ENCODE peak calls at places on chromosomes 12 and 14, in eight cellular contexts. S is HCT116; H is hepatocyte; X is GM20000; F is K562; N is stimulated activated CD8-positive, alpha-beta memory T cell treated with anti-CD3 and anti-CD28 coated beads, Interleukin-12 subunit alpha, Interleukin-12 subunit beta, amount 100 ng/mL, for 4 hours; G is T-helper 2 cell; Q is SHP77. B is an unnamed sample.

GRCh38 chr14:50018236-50019210 is 97.8 kb downstream of the VCPKMT start:
- DNase-seq in G (no peak), Q (no peak), N (no peak), X (no peak), H (peak; percentile 81), F (no peak), S (no peak), B (no peak)

GRCh38 chr12:129571901-129572494 is 331.8 kb downstream of the TMEM132D start:
- DNase-seq in X (no peak), Q (no peak), F (no peak), S (no peak), G (no peak), H (no peak), N (no peak), B (no peak)

GRCh38 chr14:100712490-100712889 is 14.2 kb upstream of the DLK1 start:
- DNase-seq in Q (peak; percentile 89), G (no peak), S (no peak), H (no peak), N (no peak), X (no peak), F (no peak), B (no peak)

GRCh38 chr14:63632932-63633514 is 8.6 kb downstream of the WDR89 start:
- DNase-seq in N (no peak), Q (no peak), S (peak; percentile 7), X (peak; percentile 32), H (peak; percentile 24), F (no peak), G (no peak), B (peak; percentile 62)

GRCh38 chr12:52119398-52120254 is 40.1 kb downstream of the SMIM41 start:
- DNase-seq in S (peak; percentile 47), X (peak; percentile 64), Q (peak; percentile 79), H (peak; percentile 83), F (peak; percentile 76), G (no peak), N (no peak), B (no peak)

GRCh38 chr12:15590180-15590826 is 198.9 kb downstream of the EPS8 start:
- DNase-seq in X (peak; percentile 71), S (peak; percentile 60), F (peak; percentile 48), Q (no peak), H (peak; percentile 78), N (peak; percentile 3), G (no peak), B (peak; percentile 73)

GRCh38 chr12:92574046-92574783 is 128.6 kb upstream of the PLEKHG7 start:
- DNase-seq in F (no peak), X (no peak), G (no peak), Q (peak; percentile 44), N (no peak), S (peak; percentile 27), H (no peak), B (no peak)

GRCh38 chr12:98916106-98916505 is 271.0 kb downstream of the APAF1 start:
- DNase-seq in F (no peak), N (no peak), G (no peak), S (no peak), H (no peak), Q (no peak), X (no peak), B (no peak)

GRCh38 chr14:36767603-36768281 is 106.1 kb downstream of the PAX9 start:
- DNase-seq in X (no peak), F (peak; percentile 25), N (no peak), H (no peak), G (no peak), Q (peak; percentile 95), S (no peak), B (no peak)

GRCh38 chr12:120920178-120920577 is 16.0 kb upstream of the SPPL3 start:
- DNase-seq in H (no peak), X (no peak), S (no peak), G (no peak), N (no peak), F (no peak), Q (no peak), B (no peak)

GRCh38 chr12:102535306-102535705 is 54.9 kb upstream of the IGF1 start:
- DNase-seq in H (no peak), S (no peak), G (no peak), F (no peak), Q (no peak), X (no peak), N (no peak), B (no peak)

GRCh38 chr12:28998662-28999120 is 150.4 kb upstream of the FAR2 start:
- DNase-seq in N (no peak), S (no peak), F (peak; percentile 11), X (peak; percentile 8), G (no peak), Q (no peak), H (peak; percentile 36), B (no peak)

GRCh38 chr12:105992849-105993740 is 145.7 kb downstream of the NUAK1 start:
- DNase-seq in G (no peak), N (no peak), Q (no peak), H (no peak), F (no peak), S (no peak), X (no peak), B (no peak)

GRCh38 chr14:85731198-85731597 is 201.3 kb downstream of the FLRT2 start:
- DNase-seq in H (peak; percentile 5), S (no peak), G (no peak), N (no peak), F (no peak), X (no peak), Q (no peak), B (no peak)

GRCh38 chr14:44956866-44957265 is 4.9 kb downstream of the KLHL28 start:
- DNase-seq in N (no peak), G (no peak), Q (no peak), X (no peak), S (no peak), H (no peak), F (no peak), B (no peak)

GRCh38 chr14:100587248-100587762 is at the start of gene BEGAIN:
- DNase-seq in Q (no peak), S (no peak), H (no peak), F (no peak), N (no peak), G (no peak), X (no peak), B (no peak)

GRCh38 chr14:32354716-32355115 is 25.6 kb downstream of the AKAP6 start:
- DNase-seq in G (no peak), X (no peak), F (no peak), H (no peak), S (no peak), N (no peak), Q (peak; percentile 89), B (no peak)

GRCh38 chr12:115411121-115411520 is 727.1 kb upstream of the TBX3 start:
- DNase-seq in G (no peak), F (no peak), N (no peak), H (no peak), Q (no peak), X (no peak), S (no peak), B (no peak)

GRCh38 chr14:72510566-72510965 is 383.3 kb downstream of the DPF3 start:
- DNase-seq in N (no peak), H (no peak), F (no peak), G (no peak), X (no peak), S (no peak), Q (no peak), B (no peak)

GRCh38 chr14:96096639-96097610 is 57.8 kb downstream of the C14orf132 start:
- DNase-seq in S (no peak), H (no peak), N (no peak), Q (peak; percentile 26), X (no peak), F (no peak), G (no peak), B (no peak)

GRCh38 chr14:105023144-105023543 is 2.3 kb upstream of the CDCA4 start:
- DNase-seq in Q (no peak), F (no peak), H (no peak), S (no peak), X (no peak), N (no peak), G (no peak), B (no peak)

GRCh38 chr12:88339254-88339949 is 197.3 kb downstream of the TMTC3 start:
- DNase-seq in Q (no peak), G (no peak), F (no peak), X (no peak), H (no peak), S (peak; percentile 3), N (no peak), B (no peak)

GRCh38 chr12:67068204-67068731 is 200.9 kb upstream of the CAND1 start:
- DNase-seq in S (no peak), X (no peak), H (peak; percentile 44), N (no peak), F (no peak), G (no peak), Q (peak; percentile 17), B (no peak)

GRCh38 chr14:68653754-68654153 is 139.1 kb downstream of the ZFP36L1 start:
- DNase-seq in S (no peak), F (no peak), Q (no peak), H (no peak), X (no peak), G (no peak), N (no peak), B (no peak)

GRCh38 chr12:102740157-102741032 is 176.6 kb downstream of the PAH start:
- DNase-seq in F (no peak), G (no peak), X (peak; percentile 28), H (peak; percentile 67), Q (peak; percentile 10), S (peak; percentile 13), N (no peak), B (no peak)

GRCh38 chr12:133174901-133175300 is 6.4 kb upstream of the ZNF268 start:
- DNase-seq in Q (no peak), H (no peak), N (no peak), S (no peak), G (no peak), F (no peak), X (no peak), B (no peak)

GRCh38 chr14:35406811-35407630 is 2.5 kb upstream of the NFKBIA start:
- DNase-seq in G (no peak), F (peak; percentile 52), N (no peak), X (peak; percentile 59), S (peak; percentile 56), H (peak; percentile 76), Q (peak; percentile 73), B (peak; percentile 38)

GRCh38 chr12:95874452-95874851 is 15.7 kb downstream of the SNRPF start:
- DNase-seq in F (no peak), N (no peak), H (no peak), Q (no peak), S (no peak), G (no peak), X (no peak), B (no peak)

GRCh38 chr14:104597576-104597975 is 7.0 kb downstream of the TMEM179 start:
- DNase-seq in S (no peak), H (no peak), G (no peak), F (no peak), Q (no peak), X (no peak), N (no peak), B (no peak)

GRCh38 chr14:76584271-76584702 is 177.0 kb upstream of the VASH1 start:
- DNase-seq in N (no peak), S (no peak), F (no peak), G (no peak), Q (peak; percentile 54), H (no peak), X (no peak), B (no peak)

GRCh38 chr14:66476964-66477363 is 9.2 kb upstream of the CCDC196 start:
- DNase-seq in F (peak; percentile 26), G (no peak), H (no peak), Q (no peak), S (no peak), N (no peak), X (no peak), B (no peak)

GRCh38 chr14:100807979-100808734 is 17.8 kb upstream of the MEG3 start:
- DNase-seq in Q (no peak), N (no peak), F (no peak), X (no peak), H (no peak), S (no peak), G (no peak), B (no peak)